ENCODE peak calls at places on chromosomes 2 and 18, in six cellular contexts. V is body of pancreas, E is Panc1, O is heart right ventricle, N is thyroid gland, K is MM.1S. M is an unnamed sample.

GRCh38 chr2:209696836-209697711 is 74.6 kb upstream of the UNC80 start:
- DNase-seq in V (no peak), K (no peak), O (no peak), E (no peak), N (no peak), M (no peak)

GRCh38 chr2:232776435-232776834 is at the start of gene KCNJ13:
- DNase-seq in O (no peak), E (no peak), N (no peak), K (no peak), V (no peak), M (no peak)

GRCh38 chr2:55826246-55826645 is 97.3 kb downstream of the EFEMP1 start:
- DNase-seq in E (no peak), N (no peak), V (no peak), O (no peak), K (no peak), M (no peak)

GRCh38 chr2:111185496-111186022 is 64.8 kb downstream of the BCL2L11 start:
- DNase-seq in E (no peak), O (peak), K (no peak), V (peak), N (peak), M (no peak)

GRCh38 chr2:150978053-150978452 is 283.6 kb downstream of the RBM43 start:
- DNase-seq in O (no peak), K (no peak), N (peak), E (no peak), V (no peak), M (no peak)

GRCh38 chr2:173151671-173152398 is 76.2 kb downstream of the MAP3K20 start:
- DNase-seq in V (no peak), E (peak), K (no peak), N (no peak), O (no peak), M (no peak)

GRCh38 chr2:289362-290089 is 1.6 kb upstream of the ALKAL2 start:
- DNase-seq in N (peak), K (no peak), V (peak), E (no peak), O (no peak), M (no peak)

GRCh38 chr2:163123526-163123925 is 285.0 kb upstream of the KCNH7 start:
- DNase-seq in O (no peak), N (no peak), K (peak), E (no peak), V (no peak), M (no peak)

GRCh38 chr2:184767059-184767458 is 168.7 kb downstream of the ZNF804A start:
- DNase-seq in K (no peak), O (no peak), N (no peak), V (no peak), E (no peak), M (no peak)

GRCh38 chr2:15427987-15428386 is 133.1 kb downstream of the NBAS start:
- DNase-seq in E (no peak), V (no peak), K (no peak), N (no peak), O (no peak), M (no peak)

GRCh38 chr2:112749755-112750559 is 14.5 kb downstream of the CKAP2L start:
- DNase-seq in O (peak), E (peak), K (peak), V (peak), N (peak), M (no peak)

GRCh38 chr2:215567504-215567903 is 131.6 kb upstream of the FN1 start:
- DNase-seq in O (no peak), K (no peak), V (no peak), N (no peak), E (no peak), M (no peak)

GRCh38 chr2:198371902-198372611 is 567.7 kb downstream of the PLCL1 start:
- DNase-seq in N (no peak), V (no peak), O (no peak), E (no peak), K (peak), M (no peak)

GRCh38 chr2:215441560-215442391 is 5.9 kb upstream of the FN1 start:
- DNase-seq in K (no peak), V (no peak), O (no peak), E (no peak), N (no peak), M (no peak)

GRCh38 chr2:208280933-208281332 is 14.9 kb downstream of the PIKFYVE start:
- DNase-seq in O (no peak), E (no peak), K (no peak), V (no peak), N (no peak), M (no peak)

GRCh38 chr2:153770359-153770991 is 101.2 kb upstream of the GALNT13 start:
- DNase-seq in V (no peak), O (no peak), E (no peak), K (no peak), N (no peak), M (no peak)

GRCh38 chr2:167776359-167776758 is 471.0 kb downstream of the STK39 start:
- DNase-seq in V (no peak), K (no peak), E (no peak), O (no peak), N (no peak), M (no peak)

GRCh38 chr2:33024758-33025157 is 78.0 kb downstream of the LTBP1 start:
- DNase-seq in O (no peak), K (no peak), E (no peak), V (no peak), N (no peak), M (peak)

GRCh38 chr2:27431395-27431794 is 3.0 kb downstream of the NRBP1 start:
- DNase-seq in O (no peak), E (peak), K (no peak), V (no peak), N (no peak), M (no peak)

GRCh38 chr2:241901018-241901380 is 31.5 kb downstream of the RTP5 start:
- DNase-seq in N (no peak), V (peak), K (no peak), O (no peak), E (no peak), M (no peak)

GRCh38 chr18:27004056-27004829 is 138.7 kb upstream of the AQP4 start:
- DNase-seq in O (no peak), K (no peak), E (no peak), N (no peak), V (no peak), M (no peak)

GRCh38 chr2:657766-658165 is 19.4 kb downstream of the TMEM18 start:
- DNase-seq in E (no peak), K (no peak), O (no peak), N (no peak), V (no peak), M (no peak)

GRCh38 chr2:182592691-182593393 is 123.2 kb upstream of the DNAJC10 start:
- DNase-seq in O (no peak), N (no peak), E (no peak), V (no peak), K (no peak), M (no peak)

GRCh38 chr18:44185981-44186380 is 494.7 kb upstream of the SETBP1 start:
- DNase-seq in E (no peak), K (no peak), N (no peak), V (no peak), O (no peak), M (no peak)

GRCh38 chr2:160703648-160704585 is 210.3 kb upstream of the RBMS1 start:
- DNase-seq in V (no peak), E (no peak), N (no peak), K (peak), O (no peak), M (no peak)

GRCh38 chr2:163713534-163714311 is 22.1 kb downstream of the FIGN start:
- DNase-seq in K (no peak), V (peak), E (no peak), O (no peak), N (no peak), M (no peak)

GRCh38 chr2:56770490-56770889 is 586.7 kb downstream of the CCDC85A start:
- DNase-seq in E (no peak), N (no peak), V (no peak), O (no peak), K (no peak), M (no peak)

GRCh38 chr18:78641689-78642231 is 337.9 kb upstream of the SALL3 start:
- DNase-seq in O (no peak), E (no peak), N (no peak), V (no peak), K (no peak), M (no peak)

GRCh38 chr2:2847131-2847740 is 516.2 kb upstream of the MYT1L start:
- DNase-seq in E (no peak), K (no peak), O (peak), V (peak), N (no peak), M (no peak)

GRCh38 chr2:146852661-146853060 is 992.2 kb upstream of the ACVR2A start:
- DNase-seq in E (no peak), V (no peak), N (no peak), O (no peak), K (no peak), M (no peak)

GRCh38 chr2:178282075-178282474 is 87.8 kb downstream of the OSBPL6 start:
- DNase-seq in V (no peak), E (no peak), K (no peak), O (no peak), N (no peak), M (no peak)

GRCh38 chr2:68796306-68796905 is 61.8 kb downstream of the ARHGAP25 start:
- DNase-seq in V (no peak), E (no peak), N (no peak), K (peak), O (no peak), M (no peak)

GRCh38 chr2:231246171-231246842 is 47.9 kb downstream of the ARMC9 start:
- DNase-seq in E (no peak), V (no peak), N (no peak), O (no peak), K (no peak), M (no peak)
- H3K27ac ChIP-seq in E (no peak), V (no peak), N (no peak), O (no peak), K (no peak), M (no peak)

GRCh38 chr18:10482363-10482984 is 28.0 kb downstream of the APCDD1 start:
- DNase-seq in V (no peak), N (no peak), O (no peak), K (no peak), E (no peak), M (no peak)
- TF ChIP-seq CTCF in V (no peak), N (no peak), O (no peak), K (no peak), E (no peak), M (no peak)

DNA sequence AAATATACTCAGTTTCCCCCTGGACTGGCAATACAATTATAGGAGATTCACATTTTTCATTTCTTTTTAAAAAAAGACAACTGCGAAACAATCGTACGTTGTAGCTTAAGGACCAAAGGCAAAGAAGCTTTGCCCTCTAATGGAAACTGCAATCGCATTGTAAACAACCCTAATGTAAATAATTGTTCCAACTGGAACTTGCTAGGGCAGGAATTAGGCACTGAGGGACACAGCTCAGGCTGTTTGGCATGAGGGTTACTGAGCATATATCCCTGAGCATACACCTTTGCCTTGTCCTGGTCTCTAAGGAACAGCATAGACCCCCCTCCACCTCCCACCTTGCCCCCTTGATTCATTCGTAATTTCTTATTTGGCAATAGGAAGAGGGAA is 396.5 kb downstream of the LNPK start:
- DNase-seq in K (no peak), O (no peak), V (no peak), E (no peak), N (no peak), M (no peak)
- H3K4me3 ChIP-seq in K (no peak), O (no peak), V (no peak), E (no peak), N (no peak), M (no peak)

DNA sequence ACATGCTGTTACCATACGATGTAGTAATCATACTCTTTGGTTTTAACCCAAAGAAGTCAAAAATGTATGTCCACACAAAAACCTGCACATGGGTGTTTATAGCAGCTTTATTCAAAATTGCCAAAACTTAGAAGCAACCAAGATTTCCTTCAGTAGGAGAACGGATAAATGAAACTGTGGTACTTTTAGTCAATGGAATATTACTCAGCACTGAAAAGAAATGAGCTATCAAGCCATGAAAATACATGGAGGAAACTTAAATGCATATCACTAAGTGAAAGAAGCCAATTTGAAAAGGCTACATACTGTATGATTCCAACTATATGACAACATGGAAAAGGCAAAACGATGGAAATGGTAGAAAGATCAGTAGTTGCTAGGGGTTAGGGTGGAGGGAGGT is 86.6 kb downstream of the HNRNPLL start:
- DNase-seq in O (no peak), K (no peak), E (no peak), N (no peak), V (no peak), M (no peak)
- H3K27ac ChIP-seq in O (no peak), K (no peak), E (no peak), N (peak), V (no peak), M (peak)

DNA sequence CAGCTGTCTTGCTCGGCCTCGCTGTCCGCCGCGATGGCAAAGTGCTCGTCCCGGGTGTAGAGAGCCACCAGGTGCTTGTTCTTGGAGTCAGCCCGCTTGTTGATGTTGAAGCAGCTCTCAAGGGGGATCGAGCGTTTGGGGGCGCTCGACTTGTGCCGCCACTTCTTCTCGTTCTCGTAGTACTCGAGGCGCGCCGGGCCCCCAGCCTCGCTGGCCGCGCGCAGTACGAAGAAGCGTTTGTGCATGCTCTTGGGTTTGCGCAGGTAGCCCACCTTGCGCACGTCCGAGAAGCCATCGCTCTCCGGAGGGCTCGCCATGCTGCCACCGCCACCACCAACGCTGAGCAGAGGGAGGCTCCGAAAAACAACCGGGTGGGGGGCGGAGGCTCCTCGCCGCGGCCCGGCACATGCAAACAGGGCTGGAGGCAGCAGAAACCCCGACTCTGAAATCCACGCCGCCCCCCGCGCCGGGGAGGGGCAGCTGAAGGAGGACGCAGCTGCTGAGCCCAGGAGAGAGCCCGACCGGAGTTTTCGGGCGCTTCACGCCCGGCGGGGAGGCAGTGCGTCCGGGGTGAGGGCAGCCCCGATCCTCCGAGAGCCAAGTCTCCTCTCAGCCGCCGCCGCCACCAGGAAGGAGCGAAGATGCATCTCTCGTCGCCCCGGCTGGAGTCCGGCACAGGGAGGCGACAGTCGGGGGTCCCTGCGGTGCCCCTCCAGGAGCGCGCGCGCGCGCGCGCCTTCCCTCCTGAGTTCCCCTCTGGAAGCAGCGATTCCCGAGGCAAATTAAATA is 1.0 kb downstream of the IRS1 start:
- DNase-seq in N (peak), E (no peak), K (peak), O (peak), V (peak), M (no peak)
- TF ChIP-seq CTCF in N (no peak), E (peak), K (peak), O (peak), V (no peak), M (no peak)

DNA sequence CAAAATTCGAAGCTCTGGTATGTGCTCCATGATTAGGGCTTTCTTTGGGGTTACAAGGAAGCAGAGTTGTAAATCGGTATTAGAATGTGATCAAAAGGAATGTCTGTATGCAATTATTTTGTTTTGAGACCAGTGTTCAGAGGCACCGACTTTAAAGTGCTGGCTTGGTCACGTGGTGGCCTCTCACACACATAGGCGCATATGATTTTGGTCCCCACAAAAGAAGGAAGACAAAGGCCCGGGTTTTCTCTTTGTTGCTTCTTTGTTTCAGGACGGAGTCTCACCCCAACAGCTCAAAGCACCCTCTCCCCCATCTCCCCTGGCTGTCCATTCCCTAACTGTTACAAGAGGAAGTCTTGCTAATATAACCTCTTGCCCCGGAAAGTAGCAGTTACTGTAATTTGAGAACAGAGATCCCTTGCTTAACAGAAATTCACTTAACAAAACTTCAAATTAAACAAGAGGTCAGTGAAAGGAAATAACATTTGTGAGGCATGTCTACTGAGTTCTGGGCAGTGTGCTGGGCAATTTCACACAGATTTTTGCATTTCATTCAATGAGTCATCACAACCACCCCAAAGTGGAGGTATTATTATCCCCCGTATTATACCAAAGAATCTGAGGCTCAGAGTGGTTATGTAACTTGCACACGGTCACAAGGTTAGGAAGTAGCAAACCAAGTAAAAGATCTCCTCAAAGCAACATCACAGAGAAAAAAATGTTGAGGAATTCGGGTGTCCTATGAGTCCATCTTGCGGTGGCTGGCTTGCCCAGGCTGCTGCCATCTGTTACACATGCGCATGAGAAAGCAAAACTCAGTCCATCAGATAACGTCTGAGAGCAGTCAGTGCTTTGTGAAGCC is 75.9 kb downstream of the SDC1 start:
- DNase-seq in N (no peak), V (peak), E (no peak), O (no peak), K (no peak), M (no peak)
- H3K4me3 ChIP-seq in N (no peak), V (no peak), E (no peak), O (no peak), K (no peak), M (no peak)

M was measured in esophagus muscularis mucosa.